ENCODE peak calls at places on chromosomes 7 and 10, in nine cellular contexts. W is HCT116, S is H1, B is mammary epithelial cell, T is neuronal stem cell, Z is IMR-90, G is MM.1S, P is SK-N-SH, F is neural progenitor cell. A is an unnamed sample. For H3K4me1, the result is how much of the 10 kb centered on the place peaks cover.

GRCh38 chr7:71615017-71615416 is 483.1 kb downstream of the GALNT17 start:
- DNase-seq in T (no peak), P (no peak), W (no peak), G (no peak), F (no peak), B (no peak), S (no peak), Z (no peak), A (no peak)

GRCh38 chr7:132509667-132510066 is 66.6 kb downstream of the PLXNA4 start:
- DNase-seq in T (no peak), F (no peak), B (no peak), G (peak), W (no peak), Z (no peak), S (no peak), P (no peak), A (no peak)

GRCh38 chr10:45809829-45810228 is 37.5 kb downstream of the AGAP4 start:
- DNase-seq in G (no peak), S (no peak), W (no peak), B (no peak), F (peak), P (peak), T (no peak), Z (peak), A (peak)

GRCh38 chr10:64156131-64156530 is 634.9 kb downstream of the REEP3 start:
- DNase-seq in F (no peak), T (no peak), P (no peak), B (no peak), S (no peak), G (no peak), Z (no peak), W (no peak), A (no peak)

GRCh38 chr7:7944619-7945282 is 23.8 kb upstream of the GLCCI1 start:
- DNase-seq in P (no peak), T (no peak), W (no peak), F (peak), Z (no peak), S (no peak), B (no peak), G (peak), A (no peak)

GRCh38 chr7:104395162-104395561 is 66.8 kb downstream of the LHFPL3 start:
- DNase-seq in B (no peak), P (no peak), G (no peak), S (no peak), W (no peak), Z (no peak), T (no peak), F (no peak), A (no peak)

GRCh38 chr10:108545921-108546320 is 1377.4 kb downstream of the XPNPEP1 start:
- DNase-seq in W (no peak), G (peak), F (no peak), S (no peak), Z (no peak), T (no peak), P (no peak), B (no peak), A (no peak)

GRCh38 chr10:3935933-3936359 is 150.9 kb upstream of the KLF6 start:
- DNase-seq in Z (no peak), S (no peak), P (no peak), T (no peak), G (no peak), W (no peak), B (no peak), F (no peak), A (peak)

GRCh38 chr10:10803273-10803672 is 214.4 kb upstream of the CELF2 start:
- DNase-seq in F (no peak), G (no peak), W (no peak), S (no peak), B (no peak), T (no peak), P (no peak), Z (no peak), A (peak)

GRCh38 chr10:91433620-91434019 is 23.5 kb downstream of the HECTD2 start:
- DNase-seq in G (no peak), Z (no peak), B (no peak), P (no peak), F (no peak), S (no peak), W (no peak), T (no peak), A (no peak)

GRCh38 chr10:35219292-35219691 is 92.6 kb downstream of the CREM start:
- DNase-seq in W (no peak), T (no peak), P (no peak), S (no peak), Z (no peak), B (no peak), G (no peak), F (no peak), A (no peak)

GRCh38 chr7:151338809-151339208 is 2.8 kb upstream of the NUB1 start:
- DNase-seq in T (no peak), B (no peak), W (no peak), P (no peak), G (no peak), F (no peak), Z (no peak), S (no peak), A (no peak)

GRCh38 chr7:151340794-151341356 is 737 bp upstream of the NUB1 start:
- DNase-seq in Z (no peak), G (no peak), S (no peak), W (no peak), B (no peak), T (no peak), F (no peak), P (no peak), A (no peak)

GRCh38 chr7:151342102-151342646 is 562 bp downstream of the NUB1 start:
- DNase-seq in B (no peak), Z (no peak), G (peak), F (no peak), W (no peak), T (no peak), P (no peak), S (no peak), A (no peak)

GRCh38 chr7:151341357-151342101 is at the start of gene NUB1:
- DNase-seq in B (peak), F (peak), S (peak), T (peak), Z (peak), G (peak), P (peak), W (peak), A (peak)

DNA sequence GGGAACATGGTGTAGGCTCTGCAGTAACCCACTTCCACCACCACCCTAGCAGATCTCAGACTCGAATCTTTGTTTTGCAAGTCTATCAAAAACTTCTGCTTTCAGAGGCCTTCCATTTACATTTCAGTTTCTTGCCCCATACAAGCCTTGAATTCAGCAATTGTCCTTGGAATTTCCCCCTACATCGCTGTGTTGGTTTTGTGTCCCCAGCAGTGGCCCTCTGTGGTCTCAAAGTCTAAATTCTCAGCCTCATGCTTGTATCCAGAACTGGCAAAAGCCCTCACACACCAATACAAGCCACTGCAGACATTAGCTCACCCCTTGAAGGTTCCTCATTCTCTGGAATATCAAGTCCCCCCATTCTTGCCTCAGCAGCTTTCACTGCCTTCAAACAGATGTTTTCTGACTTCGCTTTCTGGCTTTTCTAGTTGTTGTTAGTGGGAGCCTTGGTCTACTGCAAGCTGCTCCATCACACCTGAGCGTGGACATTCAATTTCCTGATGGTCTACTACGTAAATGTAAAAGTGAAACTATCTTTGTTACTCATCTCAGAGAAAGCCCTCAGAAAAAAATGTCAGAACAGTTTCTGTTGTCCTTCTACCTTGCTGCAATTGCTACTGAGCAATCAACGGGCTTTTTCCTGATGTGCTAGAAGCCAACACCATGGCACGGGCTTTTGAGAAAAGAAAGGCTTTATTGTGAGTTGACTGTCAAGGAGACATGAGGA is 1.8 kb upstream of the NUB1 start:
- DNase-seq in F (no peak), B (no peak), G (peak), T (no peak), P (no peak), W (no peak), S (no peak), Z (no peak), A (no peak)
- H3K4me2 ChIP-seq in F (no peak), B (no peak), G (peak), T (no peak), P (no peak), W (no peak), S (no peak), Z (peak), A (no peak)

GRCh38 chr7:4731803-4732202 is 43.6 kb upstream of the AP5Z1 start:
- DNase-seq in T (no peak), G (no peak), P (no peak), Z (no peak), S (no peak), B (no peak), W (no peak), F (no peak), A (no peak)

GRCh38 chr7:4734587-4735365 is 40.6 kb upstream of the AP5Z1 start:
- DNase-seq in B (no peak), G (no peak), P (no peak), F (no peak), T (no peak), Z (no peak), W (no peak), S (no peak), A (no peak)

GRCh38 chr7:4737300-4737699 is 38.1 kb upstream of the AP5Z1 start:
- DNase-seq in Z (no peak), P (no peak), F (no peak), G (no peak), W (no peak), B (no peak), S (no peak), T (no peak), A (no peak)

GRCh38 chr7:4730971-4731370 is 44.5 kb upstream of the AP5Z1 start:
- DNase-seq in Z (no peak), P (no peak), G (no peak), W (no peak), T (no peak), B (no peak), F (no peak), S (no peak), A (no peak)

DNA sequence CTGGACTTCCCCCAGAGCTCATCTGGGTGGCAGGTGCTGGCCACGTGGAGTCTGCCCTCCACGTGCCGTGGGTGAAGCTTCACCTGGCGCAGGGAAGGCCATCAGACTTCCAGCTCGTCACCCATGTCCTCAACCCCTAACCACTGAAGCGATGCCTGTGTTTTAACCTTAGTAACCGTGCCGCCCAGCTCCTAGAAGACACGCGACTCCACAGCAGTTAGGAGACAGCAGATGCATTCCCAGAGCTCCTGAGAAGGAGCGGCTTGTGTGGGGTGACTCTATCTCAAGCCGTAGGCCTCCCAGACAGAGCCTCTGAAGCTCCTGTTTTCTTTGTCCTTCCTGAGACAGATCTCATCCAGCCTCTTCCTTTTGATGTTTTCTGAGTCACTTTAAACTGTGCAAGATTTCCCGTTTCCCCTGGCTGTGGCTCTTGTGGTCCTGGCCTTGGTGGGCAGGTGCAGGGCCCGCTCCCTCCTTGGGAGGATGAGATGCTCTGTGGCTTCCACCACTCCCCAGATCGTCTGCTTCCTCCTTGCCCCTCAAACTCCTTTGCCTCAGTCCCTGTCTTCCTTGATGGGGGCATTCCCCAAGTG is 41.4 kb upstream of the AP5Z1 start:
- DNase-seq in T (no peak), S (no peak), P (no peak), B (no peak), W (no peak), G (no peak), F (no peak), Z (no peak), A (peak)
- H3K4me1 ChIP-seq in T (under half), S (under half), P (under half), B (under half), W (under half), G (under half), F (under half), Z (under half), A (under half)

GRCh38 chr7:17095951-17096350 is 202.5 kb upstream of the AHR start:
- DNase-seq in P (no peak), G (no peak), B (no peak), S (no peak), W (no peak), F (no peak), T (no peak), Z (no peak), A (no peak)

GRCh38 chr7:17097668-17098297 is 200.7 kb upstream of the AHR start:
- DNase-seq in Z (peak), S (no peak), G (no peak), F (no peak), T (no peak), W (no peak), B (no peak), P (no peak), A (peak)

GRCh38 chr7:17099083-17099973 is 199.1 kb upstream of the AHR start:
- DNase-seq in T (no peak), F (no peak), B (peak), S (no peak), Z (no peak), W (peak), G (no peak), P (no peak), A (peak)

GRCh38 chr7:17101207-17101696 is 197.2 kb upstream of the AHR start:
- DNase-seq in W (no peak), B (no peak), G (no peak), S (no peak), Z (no peak), P (no peak), F (no peak), T (no peak), A (no peak)

GRCh38 chr7:17098515-17098914 is 199.9 kb upstream of the AHR start:
- DNase-seq in B (no peak), S (no peak), W (no peak), F (no peak), Z (no peak), G (no peak), P (no peak), T (no peak), A (no peak)
- H3K9ac ChIP-seq in B (no peak), S (no peak), W (no peak), F (no peak), Z (no peak), G (no peak), P (no peak), T (no peak), A (no peak)

GRCh38 chr10:116741391-116742351 is 695 bp downstream of the HSPA12A start:
- DNase-seq in W (no peak), F (peak), S (no peak), P (peak), T (no peak), B (no peak), G (no peak), Z (no peak), A (no peak)
- H3K4me2 ChIP-seq in W (peak), F (peak), S (peak), P (peak), T (peak), B (peak), G (peak), Z (peak), A (peak)

DNA sequence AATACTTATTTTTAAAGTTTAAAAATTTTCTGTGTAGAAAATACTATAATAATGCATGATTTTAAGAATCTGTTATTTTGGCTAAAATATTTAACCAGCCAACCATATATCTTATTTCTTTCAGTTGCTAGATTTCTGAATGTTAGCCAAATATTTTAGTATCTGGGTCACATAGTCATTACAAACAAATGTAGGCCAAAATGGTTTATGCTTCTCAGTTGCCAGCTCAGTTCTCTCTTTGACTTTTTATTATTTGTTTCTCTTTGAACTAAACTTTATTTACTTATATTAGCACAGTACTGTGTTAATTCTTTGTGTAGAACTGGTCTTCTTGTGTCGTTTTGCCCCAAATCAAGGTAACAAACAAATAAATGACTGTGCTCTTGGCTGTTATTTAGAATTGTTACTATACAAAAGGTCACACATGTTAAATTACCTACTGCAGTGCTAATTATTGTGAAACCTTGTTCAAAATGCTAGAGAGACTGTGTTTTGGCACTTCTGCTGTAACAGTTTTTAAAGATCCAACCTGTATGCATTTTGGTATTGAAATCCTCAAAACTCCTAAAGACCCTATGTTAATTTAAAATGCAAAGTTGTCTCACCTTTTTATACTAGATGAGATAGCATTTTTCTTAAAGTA is 39.8 kb downstream of the ZEB1 start:
- DNase-seq in G (no peak), S (no peak), B (no peak), F (no peak), W (no peak), P (no peak), T (no peak), Z (peak), A (peak)
- H3K4me1 ChIP-seq in G (under half), S (under half), B (under half), F (under half), W (under half), P (under half), T (under half), Z (under half), A (under half)

GRCh38 chr7:50159154-50159553 is 66.1 kb upstream of the ZPBP start:
- DNase-seq in B (no peak), G (no peak), P (no peak), F (no peak), W (no peak), Z (no peak), S (no peak), T (no peak), A (no peak)

GRCh38 chr7:50155755-50156154 is 62.7 kb upstream of the ZPBP start:
- DNase-seq in S (no peak), T (no peak), G (no peak), F (no peak), W (no peak), P (no peak), B (no peak), Z (no peak), A (no peak)

GRCh38 chr7:50153141-50153540 is 60.1 kb upstream of the ZPBP start:
- DNase-seq in S (no peak), P (no peak), T (no peak), F (no peak), Z (no peak), B (no peak), G (peak), W (no peak), A (no peak)

GRCh38 chr7:50156163-50156562 is 63.1 kb upstream of the ZPBP start:
- DNase-seq in F (no peak), G (no peak), P (no peak), B (no peak), S (no peak), T (no peak), W (no peak), Z (no peak), A (no peak)

GRCh38 chr7:50156746-50157145 is 63.7 kb upstream of the ZPBP start:
- DNase-seq in B (no peak), Z (no peak), G (no peak), P (no peak), F (no peak), W (no peak), S (no peak), T (no peak), A (no peak)
- H3K9ac ChIP-seq in B (no peak), Z (no peak), G (no peak), P (no peak), F (no peak), W (no peak), S (no peak), T (no peak), A (no peak)

DNA sequence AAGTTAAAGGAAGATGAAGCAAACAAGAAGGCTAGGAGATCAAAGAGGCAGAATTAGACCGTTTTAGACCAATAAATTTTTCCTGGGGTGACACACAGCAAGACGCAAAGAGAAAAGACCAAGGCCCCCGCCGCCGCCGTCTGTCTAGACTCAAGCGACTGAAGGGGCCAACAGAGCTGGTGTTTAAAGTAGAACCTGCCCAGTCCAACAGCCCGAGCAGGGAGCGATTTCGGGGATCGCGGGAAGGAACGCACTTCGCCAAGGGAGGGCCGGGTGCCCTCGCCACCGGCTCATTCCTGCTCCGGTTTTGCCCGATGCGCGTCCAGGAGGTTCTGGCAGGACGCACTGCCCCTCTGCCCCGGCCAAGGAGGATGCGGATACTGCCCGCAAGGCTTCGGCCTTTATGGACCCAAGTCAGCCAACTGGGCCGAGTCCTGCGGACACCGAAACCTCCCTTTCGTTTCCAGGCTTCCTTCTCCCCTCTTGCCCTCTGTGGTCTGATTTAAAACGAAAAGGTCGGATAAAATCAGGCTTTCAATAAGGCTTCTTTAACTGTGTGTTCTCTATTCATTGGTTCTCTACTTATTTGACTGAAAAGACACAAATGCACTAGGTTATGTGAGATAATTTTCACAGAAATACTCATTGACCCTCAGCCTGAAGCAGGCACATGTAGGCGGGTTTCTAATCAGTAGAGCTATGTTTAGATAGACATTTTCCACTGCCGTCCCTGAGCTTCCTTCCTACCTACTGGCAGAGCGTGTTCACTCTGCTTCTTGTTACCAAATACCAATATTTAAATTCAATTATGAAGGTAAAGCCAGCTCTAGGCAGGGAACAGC is 2.2 kb upstream of the HOXA7 start:
- DNase-seq in F (no peak), W (no peak), T (no peak), G (no peak), P (no peak), S (no peak), B (peak), Z (no peak), A (no peak)
- H3K4me2 ChIP-seq in F (no peak), W (no peak), T (no peak), G (no peak), P (no peak), S (no peak), B (peak), Z (no peak), A (no peak)

GRCh38 chr10:114363745-114364460 is 40.4 kb downstream of the AFAP1L2 start:
- DNase-seq in Z (no peak), F (no peak), W (no peak), T (no peak), P (no peak), G (no peak), B (no peak), S (no peak), A (peak)
- H3K4me1 ChIP-seq in Z (under half), F (under half), W (under half), T (under half), P (under half), G (under half), B (under half), S (under half), A (under half)

DNA sequence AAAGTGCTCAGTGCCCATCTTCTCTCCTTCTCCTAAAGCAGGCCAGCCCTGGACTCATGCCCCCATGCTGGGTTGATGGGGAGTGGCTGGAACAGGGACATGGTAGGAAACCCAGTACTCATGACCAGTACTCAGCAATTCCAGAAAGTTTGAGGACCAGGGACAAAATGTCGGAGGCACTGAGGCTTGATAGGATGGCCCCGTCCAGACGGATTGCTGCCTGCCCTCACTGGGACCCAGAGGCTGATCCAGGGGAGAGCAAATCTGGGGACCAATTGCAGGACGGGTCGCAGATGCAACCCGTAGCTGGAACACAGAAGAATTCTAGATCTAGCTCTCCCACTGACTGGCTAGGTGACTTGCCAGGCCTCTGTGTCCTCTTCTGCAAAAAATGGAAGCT is 5.1 kb downstream of the ZCCHC24 start:
- DNase-seq in G (no peak), Z (no peak), S (no peak), B (no peak), P (no peak), F (no peak), T (no peak), W (no peak), A (no peak)
- H3K9ac ChIP-seq in G (no peak), Z (no peak), S (no peak), B (no peak), P (no peak), F (no peak), T (no peak), W (no peak), A (no peak)